ENCODE peak calls at places on chromosomes 6 and 20, in six cellular contexts. K, T, O, P, R and V are unnamed samples.

GRCh38 chr6:152309648-152310047 is 327.5 kb downstream of the SYNE1 start:
- DNase-seq in K (no peak), T (no peak), O (no peak), P (no peak), R (no peak), V (no peak)

GRCh38 chr6:17311595-17312311 is 30.6 kb downstream of the RBM24 start:
- DNase-seq in K (peak; percentile 71), T (peak; percentile 74), O (peak; percentile 47), P (no peak), R (no peak), V (no peak)

GRCh38 chr20:6533321-6533720 is 234.2 kb upstream of the BMP2 start:
- DNase-seq in K (peak; percentile 78), T (peak; percentile 29), O (peak; percentile 85), P (peak; percentile 72), R (no peak), V (no peak)

GRCh38 chr6:29510202-29510601 is 22.4 kb upstream of the MAS1L start:
- DNase-seq in K (no peak), T (no peak), O (peak; percentile 3), P (no peak), R (peak; percentile 41), V (peak; percentile 18)

GRCh38 chr6:144219056-144219685 is 66.0 kb upstream of the UTRN start:
- DNase-seq in K (peak; percentile 71), T (peak; percentile 76), O (peak; percentile 64), P (no peak), R (no peak), V (no peak)

GRCh38 chr6:100344761-100345160 is 120.0 kb downstream of the SIM1 start:
- DNase-seq in K (peak; percentile 82), T (peak; percentile 20), O (peak; percentile 52), P (no peak), R (no peak), V (no peak)

GRCh38 chr6:19712998-19713397 is 124.2 kb upstream of the ID4 start:
- DNase-seq in K (no peak), T (no peak), O (no peak), P (no peak), R (no peak), V (no peak)

GRCh38 chr20:50286174-50286511 is 95.5 kb downstream of the CEBPB start:
- DNase-seq in K (no peak), T (no peak), O (no peak), P (no peak), R (no peak), V (no peak)

GRCh38 chr6:56065408-56065807 is 182.0 kb downstream of the COL21A1 start:
- DNase-seq in K (no peak), T (no peak), O (no peak), P (no peak), R (no peak), V (no peak)

GRCh38 chr6:97963148-97963680 is 680.2 kb upstream of the MMS22L start:
- DNase-seq in K (no peak), T (peak; percentile 29), O (peak; percentile 40), P (no peak), R (no peak), V (no peak)

GRCh38 chr6:104956663-104957294 is at the start of gene LIN28B:
- DNase-seq in K (no peak), T (no peak), O (no peak), P (no peak), R (no peak), V (no peak)

GRCh38 chr6:46491201-46491788 is at the start of gene RCAN2:
- DNase-seq in K (peak; percentile 8), T (peak; percentile 8), O (peak; percentile 26), P (no peak), R (peak; percentile 94), V (peak; percentile 42)
- TF ChIP-seq CTCF in K (no peak), T (no peak), O (no peak), P (no peak), R (no peak), V (no peak)

GRCh38 chr6:169589293-169589692 is 112.5 kb downstream of the WDR27 start:
- DNase-seq in K (no peak), T (peak; percentile 37), O (peak; percentile 89), P (no peak), R (no peak), V (no peak)
- H3K4me3 ChIP-seq in K (no peak overlapping the region), T (no peak overlapping the region), O (no peak overlapping the region), P (no peak overlapping the region), R (no peak overlapping the region), V (no peak overlapping the region)

DNA sequence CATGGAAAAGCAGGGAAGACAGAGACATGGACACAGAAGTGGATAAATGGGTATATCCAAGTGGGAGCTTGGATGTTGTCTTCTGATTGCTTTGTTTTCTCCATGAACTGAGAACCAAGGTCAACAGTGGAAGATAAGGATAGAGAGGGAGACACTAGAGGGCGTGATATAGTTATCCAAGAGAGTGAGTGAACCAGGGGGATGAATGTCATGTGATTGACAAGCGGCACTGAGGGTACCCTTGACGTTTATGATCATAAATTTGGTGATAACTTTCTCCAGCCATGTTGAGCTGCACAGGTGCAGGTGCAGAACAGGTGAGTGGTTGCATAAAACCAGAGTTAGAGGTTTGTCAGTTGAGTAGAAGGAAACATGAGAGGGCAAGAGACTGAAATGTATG is 20.7 kb downstream of the EBF4 start:
- DNase-seq in K (no peak), T (no peak), O (no peak), P (no peak), R (peak; percentile 45), V (no peak)
- TF ChIP-seq CTCF in K (no peak), T (peak; percentile 20), O (peak; percentile 21), P (peak; percentile 4), R (peak; percentile 62), V (peak; percentile 26)

GRCh38 chr20:64037498-64038213 is 1.7 kb downstream of the C20orf204 start:
- DNase-seq in K (no peak), T (no peak), O (no peak), P (no peak), R (peak; percentile 81), V (peak; percentile 66)
- H3K4me3 ChIP-seq in K (no peak overlapping the region), T (no peak overlapping the region), O (no peak overlapping the region), P (no peak overlapping the region), R (peak overlapping the region; percentile 60), V (peak overlapping the region; percentile 81)

DNA sequence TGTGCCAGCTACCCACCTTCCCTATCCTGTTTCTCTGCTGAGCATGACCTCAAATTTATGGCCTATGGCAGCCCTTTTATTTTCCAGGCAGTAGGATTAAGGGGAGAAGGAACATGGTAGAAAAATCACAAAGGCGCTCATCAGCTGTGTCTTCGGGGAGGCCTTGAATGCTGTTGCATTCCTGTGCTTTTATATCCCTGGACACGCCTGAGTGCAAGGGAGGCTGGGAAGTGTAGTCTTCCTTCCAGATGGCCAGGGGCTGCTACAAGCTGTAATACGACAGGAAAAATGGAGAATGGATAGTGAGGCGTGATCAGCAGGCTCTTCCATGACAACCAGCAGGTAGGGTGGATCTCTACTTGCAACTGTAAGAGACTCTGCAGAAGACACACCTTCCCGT is 210.9 kb upstream of the GGTLC1 start:
- DNase-seq in K (no peak), T (no peak), O (no peak), P (no peak), R (no peak), V (no peak)
- TF ChIP-seq CTCF in K (no peak), T (no peak), O (no peak), P (no peak), R (no peak), V (no peak)

DNA sequence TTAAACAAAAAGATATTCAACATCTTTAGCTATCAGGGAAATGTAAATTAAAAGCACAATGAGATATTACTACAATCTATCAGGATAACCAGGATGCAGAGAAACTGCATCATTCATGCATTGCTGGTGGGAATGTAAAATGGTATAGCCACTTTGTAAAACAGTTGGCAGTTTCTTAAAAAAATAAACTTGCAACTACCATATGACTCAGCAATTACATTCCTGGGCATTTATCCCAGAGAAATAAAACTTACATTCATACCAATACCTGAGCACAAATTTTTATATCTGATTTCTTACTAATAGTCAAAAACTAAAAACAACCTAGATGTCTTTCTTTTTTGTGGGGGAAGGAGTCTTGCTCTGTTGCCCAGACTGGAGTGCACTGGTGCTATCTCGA is 190.3 kb upstream of the TAB2 start:
- DNase-seq in K (peak; percentile 73), T (peak; percentile 66), O (peak; percentile 81), P (peak; percentile 8), R (no peak), V (no peak)
- H3K4me3 ChIP-seq in K (no peak overlapping the region), T (no peak overlapping the region), O (no peak overlapping the region), P (no peak overlapping the region), R (no peak overlapping the region), V (no peak overlapping the region)

DNA sequence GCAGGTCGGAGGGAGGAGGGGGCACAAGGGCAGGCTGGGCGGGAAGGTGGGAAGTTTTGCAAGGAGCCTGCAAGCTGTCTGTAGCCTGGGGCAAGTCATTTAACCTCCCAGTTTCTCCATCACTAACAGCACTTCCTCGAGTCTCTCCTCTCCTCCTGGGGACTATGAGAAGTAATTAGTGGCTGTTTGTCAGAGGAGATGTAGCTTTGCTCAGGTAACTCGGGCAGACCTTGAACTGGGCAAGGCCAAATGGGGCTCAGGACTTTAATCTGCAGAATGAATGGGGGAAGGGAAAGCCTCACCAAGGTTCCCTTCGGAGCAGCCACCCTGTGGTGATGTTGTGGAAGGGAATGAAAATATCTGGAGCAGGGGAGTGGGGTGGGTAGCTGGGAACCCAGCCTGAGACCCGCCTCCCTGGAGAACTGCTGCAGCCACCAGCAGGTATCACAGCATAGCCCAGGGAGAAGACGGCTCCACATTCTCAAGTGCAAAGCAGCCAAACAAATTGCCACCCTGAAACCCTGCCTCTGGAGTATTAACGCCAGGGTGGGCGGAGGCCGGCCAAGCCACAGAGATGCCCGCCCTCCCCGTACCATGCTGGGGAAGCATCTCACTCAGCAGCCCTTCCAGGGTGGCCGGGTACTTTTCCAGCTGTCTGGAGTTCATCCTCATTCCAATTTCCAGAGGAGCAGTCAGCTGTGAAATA is 6.1 kb upstream of the LEMD2 start:
- DNase-seq in K (no peak), T (no peak), O (no peak), P (no peak), R (peak; percentile 70), V (peak; percentile 36)
- TF ChIP-seq CTCF in K (no peak), T (no peak), O (no peak), P (no peak), R (peak; percentile 21), V (no peak)

DNA sequence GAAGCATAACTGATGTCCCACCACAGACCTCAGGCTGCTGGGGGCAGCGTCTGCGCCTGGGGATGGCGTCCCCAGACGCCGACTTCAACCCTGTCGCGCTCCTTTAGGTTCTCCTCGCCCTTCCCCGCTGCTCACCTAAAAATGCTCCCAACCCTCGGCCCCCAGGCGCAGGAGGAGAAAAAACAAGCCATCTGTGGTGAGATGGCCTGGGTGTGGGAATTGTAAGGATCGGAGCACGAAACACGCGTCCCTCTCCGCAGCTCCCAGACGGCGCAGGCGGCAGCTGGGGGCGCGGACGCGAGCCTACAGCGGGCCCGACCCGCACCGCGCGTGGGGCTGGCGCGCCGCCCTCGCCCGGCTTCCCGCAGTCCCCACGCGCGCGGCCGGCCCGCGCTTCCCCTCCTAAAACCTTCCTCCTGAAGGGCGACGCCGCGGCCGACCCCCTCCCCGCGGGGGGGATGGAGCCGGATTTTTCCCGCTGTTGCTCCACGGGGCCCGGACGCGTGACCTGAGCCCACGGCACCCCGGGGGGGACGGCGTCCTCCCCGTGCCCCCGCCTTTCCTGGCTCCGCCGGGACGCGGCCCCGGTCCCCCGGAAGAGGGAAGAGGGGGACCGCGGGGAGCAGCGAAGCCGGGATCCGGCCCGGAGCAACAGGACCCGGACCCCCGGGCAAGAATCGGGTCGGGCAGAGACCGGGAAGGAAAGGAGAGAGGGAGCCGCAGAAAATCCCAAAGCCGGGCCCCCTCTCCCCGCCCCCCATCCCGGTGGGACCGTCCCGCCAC is 609 bp downstream of the EPB41L2 start:
- DNase-seq in K (no peak), T (no peak), O (no peak), P (no peak), R (peak; percentile 74), V (no peak)
- H3K4me3 ChIP-seq in K (peak overlapping the region; percentile 65), T (peak overlapping the region; percentile 82), O (peak overlapping the region; percentile 80), P (peak overlapping the region; percentile 89), R (peak overlapping the region; percentile 92), V (peak overlapping the region; percentile 97)

GRCh38 chr6:40825085-40825484 is 213.9 kb downstream of the UNC5CL start:
- DNase-seq in K (no peak), T (no peak), O (no peak), P (no peak), R (no peak), V (no peak)
- TF ChIP-seq CTCF in K (no peak), T (no peak), O (no peak), P (no peak), R (no peak), V (no peak)